ENCODE peak calls at places on chromosomes 4 and X, in four cellular contexts. W is Kasumi-1, T is AG10803, R is SW 1271. B is an unnamed sample.

GRCh38 chr4:26782830-26783202 is 77.8 kb upstream of the STIM2 start:
- DNase-seq in W (no peak), T (no peak), R (no peak), B (peak; percentile 38)

GRCh38 chr4:153448003-153448731 is 18.0 kb upstream of the TMEM131L start:
- DNase-seq in W (no peak), T (peak; percentile 21), R (no peak), B (peak; percentile 79)

GRCh38 chr4:39353478-39354177 is 12.5 kb downstream of the RFC1 start:
- DNase-seq in W (peak; percentile 30), T (peak; percentile 61), R (no peak), B (peak; percentile 77)

GRCh38 chr4:40840985-40841571 is 91.3 kb downstream of the NSUN7 start:
- DNase-seq in W (peak; percentile 89), T (peak; percentile 70), R (peak; percentile 78), B (peak; percentile 42)

GRCh38 chr4:151798678-151799416 is 38.0 kb upstream of the GATB start:
- DNase-seq in W (no peak), T (no peak), R (no peak), B (no peak)

GRCh38 chr4:79107014-79107413 is 167.8 kb upstream of the PAQR3 start:
- DNase-seq in W (no peak), T (no peak), R (no peak), B (no peak)

GRCh38 chr4:134567461-134567860 is 365.9 kb upstream of the PABPC4L start:
- DNase-seq in W (no peak), T (peak; percentile 2), R (no peak), B (peak; percentile 61)

GRCh38 chrX:153819398-153820083 is 10.8 kb downstream of the PDZD4 start:
- DNase-seq in W (no peak), T (no peak), R (no peak), B (no peak)

GRCh38 chr4:175953960-175954521 is 111.6 kb upstream of the WDR17 start:
- DNase-seq in W (peak; percentile 16), T (no peak), R (no peak), B (no peak)

GRCh38 chr4:6106156-6106555 is 87.9 kb upstream of the C4orf50 start:
- DNase-seq in W (no peak), T (no peak), R (no peak), B (no peak)

GRCh38 chr4:581181-581580 is 5.1 kb upstream of the TMEM271 start:
- DNase-seq in W (no peak), T (no peak), R (no peak), B (no peak)

GRCh38 chr4:157072002-157072401 is 3.9 kb upstream of the GLRB start:
- DNase-seq in W (peak; percentile 44), T (peak; percentile 46), R (no peak), B (peak; percentile 49)

GRCh38 chr4:38413524-38414341 is 250.3 kb upstream of the KLF3 start:
- DNase-seq in W (no peak), T (no peak), R (no peak), B (no peak)

GRCh38 chrX:53445977-53446376 is 11.8 kb upstream of the HSD17B10 start:
- DNase-seq in W (peak; percentile 49), T (peak; percentile 15), R (peak; percentile 2), B (peak; percentile 67)

GRCh38 chrX:115419094-115419493 is 129.6 kb downstream of the LUZP4 start:
- DNase-seq in W (no peak), T (no peak), R (no peak), B (no peak)

GRCh38 chr4:39502034-39502658 is 25.1 kb downstream of the UGDH start:
- DNase-seq in W (no peak), T (peak; percentile 78), R (no peak), B (peak; percentile 85)

GRCh38 chrX:70754169-70754843 is 154.2 kb downstream of the TEX11 start:
- DNase-seq in W (no peak), T (no peak), R (no peak), B (no peak)

GRCh38 chrX:63746278-63746677 is 38.7 kb downstream of the ARHGEF9 start:
- DNase-seq in W (peak; percentile 9), T (no peak), R (no peak), B (no peak)

GRCh38 chrX:24657671-24658410 is 10.7 kb upstream of the PCYT1B start:
- DNase-seq in W (no peak), T (no peak), R (no peak), B (no peak)

GRCh38 chrX:46574337-46574940 is 874 bp downstream of the CHST7 start:
- DNase-seq in W (no peak), T (no peak), R (no peak), B (peak; percentile 25)

GRCh38 chr4:24010573-24010972 is 120.7 kb upstream of the PPARGC1A start:
- DNase-seq in W (no peak), T (no peak), R (no peak), B (no peak)

GRCh38 chr4:81337211-81337610 is 122.2 kb upstream of the PRKG2 start:
- DNase-seq in W (no peak), T (peak; percentile 62), R (no peak), B (peak; percentile 35)

GRCh38 chrX:139560221-139560620 is 29.7 kb downstream of the F9 start:
- DNase-seq in W (no peak), T (peak; percentile 51), R (no peak), B (no peak)